ENCODE peak calls at places on chromosomes 12 and 14, in six cellular contexts. G, D, S, R, J and K are unnamed samples.

GRCh38 chr12:89597210-89597609 is 71.4 kb upstream of the POC1B start:
- DNase-seq in G (no peak), D (no peak), S (no peak), R (no peak), J (no peak), K (no peak)

GRCh38 chr12:45401008-45401407 is 185.1 kb downstream of the ANO6 start:
- DNase-seq in G (no peak), D (no peak), S (no peak), R (no peak), J (no peak), K (no peak)

GRCh38 chr14:100692859-100693558 is 33.7 kb upstream of the DLK1 start:
- DNase-seq in G (no peak), D (no peak), S (no peak), R (peak; percentile 81), J (no peak), K (peak; percentile 97)

GRCh38 chr12:38138225-38139221 is 178.1 kb upstream of the ALG10B start:
- DNase-seq in G (no peak), D (peak; percentile 26), S (no peak), R (peak; percentile 14), J (peak; percentile 65), K (peak; percentile 76)

GRCh38 chr12:86774841-86775386 is 518.7 kb upstream of the MGAT4C start:
- DNase-seq in G (no peak), D (no peak), S (no peak), R (peak; percentile 5), J (no peak), K (no peak)

GRCh38 chr14:88181072-88181471 is 142.0 kb downstream of the KCNK10 start:
- DNase-seq in G (no peak), D (no peak), S (no peak), R (no peak), J (no peak), K (no peak)

GRCh38 chr12:121789233-121789781 is 4.2 kb downstream of the RHOF start:
- DNase-seq in G (no peak), D (peak; percentile 46), S (no peak), R (no peak), J (no peak), K (no peak)

GRCh38 chr14:22558221-22558913 is 30.7 kb downstream of the DAD1 start:
- DNase-seq in G (no peak), D (peak; percentile 39), S (no peak), R (no peak), J (no peak), K (no peak)

GRCh38 chr14:30655124-30655523 is 33.0 kb downstream of the SCFD1 start:
- DNase-seq in G (no peak), D (no peak), S (no peak), R (peak; percentile 10), J (no peak), K (peak; percentile 2)

GRCh38 chr14:79408696-79409095 is 802.6 kb downstream of the DIO2 start:
- DNase-seq in G (no peak), D (no peak), S (no peak), R (no peak), J (no peak), K (no peak)

GRCh38 chr12:83161451-83161850 is 474.7 kb downstream of the TMTC2 start:
- DNase-seq in G (no peak), D (no peak), S (no peak), R (peak; percentile 27), J (no peak), K (peak; percentile 81)

GRCh38 chr14:89443002-89443660 is 26.1 kb upstream of the FOXN3 start:
- DNase-seq in G (no peak), D (no peak), S (no peak), R (no peak), J (no peak), K (no peak)

GRCh38 chr12:70543444-70543843 is 93.8 kb downstream of the PTPRB start:
- DNase-seq in G (no peak), D (no peak), S (no peak), R (peak; percentile 94), J (no peak), K (peak; percentile 96)

GRCh38 chr12:112148031-112148513 is 22.7 kb downstream of the TRAFD1 start:
- DNase-seq in G (no peak), D (no peak), S (no peak), R (peak; percentile 63), J (no peak), K (peak; percentile 62)

GRCh38 chr12:111194703-111195051 is 174.2 kb downstream of the PHETA1 start:
- DNase-seq in G (no peak), D (no peak), S (no peak), R (no peak), J (no peak), K (no peak)

GRCh38 chr14:91249841-91250616 is 5.5 kb upstream of the GPR68 start:
- DNase-seq in G (no peak), D (peak; percentile 44), S (no peak), R (no peak), J (no peak), K (peak; percentile 88)

GRCh38 chr12:109761631-109761950 is 48.0 kb downstream of the FAM222A start:
- DNase-seq in G (peak; percentile 7), D (peak; percentile 6), S (peak; percentile 19), R (no peak), J (no peak), K (no peak)